ENCODE peak calls at places on chromosomes 11 and 22, in five cellular contexts. D is left kidney; W is stimulated activated CD4-positive, alpha-beta T cell treated with anti-CD3 and anti-CD28 coated beads, Interleukin-12 subunit alpha, Interleukin-12 subunit beta, amount 100 ng/mL, for 4 hours; V is uterus; L is lung. S is an unnamed sample.

GRCh38 chr11:76151561-76152085 is 54.7 kb downstream of the WNT11 start:
- DNase-seq in D (no peak), W (no peak), V (no peak), L (no peak), S (no peak)

GRCh38 chr11:8698917-8699441 is 16.4 kb downstream of the RPL27A start:
- DNase-seq in D (peak), W (no peak), V (peak), L (no peak), S (no peak)

GRCh38 chr11:121104223-121104831 is 3.3 kb downstream of the TECTA start:
- DNase-seq in D (no peak), W (no peak), V (peak), L (no peak), S (no peak)

GRCh38 chr11:119751281-119752060 is 22.5 kb upstream of the NECTIN1 start:
- DNase-seq in D (no peak), W (no peak), V (no peak), L (no peak), S (no peak)

GRCh38 chr11:44659641-44660040 is 67.1 kb upstream of the TSPAN18 start:
- DNase-seq in D (no peak), W (no peak), V (no peak), L (no peak), S (peak)

GRCh38 chr11:96103102-96103501 is 179.2 kb upstream of the MTMR2 start:
- DNase-seq in D (no peak), W (no peak), V (no peak), L (no peak), S (no peak)

GRCh38 chr11:103648670-103649400 is 387.6 kb upstream of the DDI1 start:
- DNase-seq in D (no peak), W (no peak), V (no peak), L (no peak), S (no peak)

GRCh38 chr22:23542933-23543332 is 37.2 kb downstream of the IGLL1 start:
- DNase-seq in D (no peak), W (no peak), V (no peak), L (no peak), S (no peak)

GRCh38 chr11:12989428-12990242 is 19.5 kb upstream of the RASSF10 start:
- DNase-seq in D (peak), W (no peak), V (no peak), L (no peak), S (no peak)

GRCh38 chr22:20781272-20781990 is 7.5 kb downstream of the SERPIND1 start:
- DNase-seq in D (no peak), W (no peak), V (no peak), L (no peak), S (no peak)

GRCh38 chr11:63915961-63916836 is 765 bp downstream of the RCOR2 start:
- DNase-seq in D (peak), W (no peak), V (no peak), L (no peak), S (peak)

GRCh38 chr11:116887909-116888556 is 50.6 kb upstream of the APOA1 start:
- DNase-seq in D (peak), W (no peak), V (no peak), L (no peak), S (no peak)

GRCh38 chr11:26726960-26727359 is 5.1 kb upstream of the SLC5A12 start:
- DNase-seq in D (no peak), W (no peak), V (no peak), L (no peak), S (no peak)

GRCh38 chr11:101448881-101449442 is 134.8 kb downstream of the TRPC6 start:
- DNase-seq in D (no peak), W (no peak), V (no peak), L (no peak), S (no peak)

GRCh38 chr11:31809857-31810778 is 1.0 kb downstream of the PAX6 start:
- DNase-seq in D (peak), W (no peak), V (no peak), L (no peak), S (no peak)

GRCh38 chr22:38049812-38050619 is 7.2 kb upstream of the PICK1 start:
- DNase-seq in D (no peak), W (no peak), V (no peak), L (no peak), S (no peak)

GRCh38 chr22:22037740-22038139 is 55.2 kb upstream of the TOP3B start:
- DNase-seq in D (no peak), W (no peak), V (no peak), L (no peak), S (no peak)

GRCh38 chr11:31884080-31884479 is 73.0 kb upstream of the PAX6 start:
- DNase-seq in D (no peak), W (no peak), V (no peak), L (no peak), S (no peak)

GRCh38 chr22:41290262-41291221 is 4.6 kb upstream of the RANGAP1 start:
- DNase-seq in D (peak), W (no peak), V (no peak), L (no peak), S (no peak)

GRCh38 chr22:19291218-19291579 is 320 bp downstream of the CLTCL1 start:
- DNase-seq in D (peak), W (peak), V (peak), L (no peak), S (peak)

GRCh38 chr11:86671386-86672006 is 920 bp downstream of the ME3 start:
- DNase-seq in D (peak), W (peak), V (peak), L (peak), S (peak)

S was measured in heart left ventricle.